ENCODE peak calls at places on chromosomes 7 and 10, in seven cellular contexts. One of them, this sample, is unnamed. For H3K4me1, the result is how much of the 10 kb centered on the place peaks cover.

GRCh38 chr7:120480930-120481329 is 208.0 kb downstream of the KCND2 start:
- DNase-seq in small intestine: no peak
- DNase-seq in mammary epithelial cell: no peak
- DNase-seq in heart left ventricle: no peak
- DNase-seq in CD4-positive, CD25-positive, alpha-beta regulatory T cell: no peak
- DNase-seq in fibroblast of lung: no peak
- DNase-seq in breast epithelium: no peak
- DNase-seq in this sample: no peak

GRCh38 chr10:89332718-89333281 is 5.0 kb downstream of the IFIT3 start:
- DNase-seq in small intestine: peak
- DNase-seq in mammary epithelial cell: no peak
- DNase-seq in heart left ventricle: no peak
- DNase-seq in CD4-positive, CD25-positive, alpha-beta regulatory T cell: peak
- DNase-seq in fibroblast of lung: no peak
- DNase-seq in breast epithelium: no peak
- DNase-seq in this sample: no peak

GRCh38 chr10:30928742-30929141 is 102.9 kb downstream of the ZNF438 start:
- DNase-seq in small intestine: no peak
- DNase-seq in mammary epithelial cell: no peak
- DNase-seq in heart left ventricle: no peak
- DNase-seq in CD4-positive, CD25-positive, alpha-beta regulatory T cell: no peak
- DNase-seq in fibroblast of lung: no peak
- DNase-seq in breast epithelium: no peak
- DNase-seq in this sample: no peak

GRCh38 chr10:127415116-127415515 is 134.0 kb upstream of the NPS start:
- DNase-seq in small intestine: no peak
- DNase-seq in mammary epithelial cell: no peak
- DNase-seq in heart left ventricle: no peak
- DNase-seq in CD4-positive, CD25-positive, alpha-beta regulatory T cell: no peak
- DNase-seq in fibroblast of lung: no peak
- DNase-seq in breast epithelium: no peak
- DNase-seq in this sample: no peak

GRCh38 chr10:77428776-77429395 is 208.7 kb downstream of the KCNMA1 start:
- DNase-seq in small intestine: peak
- DNase-seq in mammary epithelial cell: peak
- DNase-seq in heart left ventricle: no peak
- DNase-seq in CD4-positive, CD25-positive, alpha-beta regulatory T cell: no peak
- DNase-seq in fibroblast of lung: peak
- DNase-seq in breast epithelium: no peak
- DNase-seq in this sample: peak

GRCh38 chr7:2436341-2437104 is 33.1 kb downstream of the CHST12 start:
- DNase-seq in small intestine: no peak
- DNase-seq in mammary epithelial cell: no peak
- DNase-seq in heart left ventricle: no peak
- DNase-seq in CD4-positive, CD25-positive, alpha-beta regulatory T cell: no peak
- DNase-seq in fibroblast of lung: no peak
- DNase-seq in breast epithelium: no peak
- DNase-seq in this sample: no peak

GRCh38 chr10:15430969-15431791 is 60.1 kb upstream of the FAM171A1 start:
- DNase-seq in small intestine: no peak
- DNase-seq in mammary epithelial cell: no peak
- DNase-seq in heart left ventricle: no peak
- DNase-seq in CD4-positive, CD25-positive, alpha-beta regulatory T cell: no peak
- DNase-seq in fibroblast of lung: no peak
- DNase-seq in breast epithelium: no peak
- DNase-seq in this sample: no peak

GRCh38 chr7:47587389-47587788 is 5.5 kb upstream of the TNS3 start:
- DNase-seq in small intestine: no peak
- DNase-seq in mammary epithelial cell: no peak
- DNase-seq in heart left ventricle: no peak
- DNase-seq in CD4-positive, CD25-positive, alpha-beta regulatory T cell: no peak
- DNase-seq in fibroblast of lung: no peak
- DNase-seq in breast epithelium: no peak
- DNase-seq in this sample: no peak

GRCh38 chr7:40964610-40965009 is 738.3 kb downstream of the INHBA start:
- DNase-seq in small intestine: no peak
- DNase-seq in mammary epithelial cell: no peak
- DNase-seq in heart left ventricle: no peak
- DNase-seq in CD4-positive, CD25-positive, alpha-beta regulatory T cell: no peak
- DNase-seq in fibroblast of lung: no peak
- DNase-seq in breast epithelium: no peak
- DNase-seq in this sample: no peak

GRCh38 chr10:57098146-57098545 is 737.1 kb upstream of the ZWINT start:
- DNase-seq in small intestine: no peak
- DNase-seq in mammary epithelial cell: no peak
- DNase-seq in heart left ventricle: no peak
- DNase-seq in CD4-positive, CD25-positive, alpha-beta regulatory T cell: no peak
- DNase-seq in fibroblast of lung: no peak
- DNase-seq in breast epithelium: no peak
- DNase-seq in this sample: no peak

GRCh38 chr7:11328309-11328708 is 354.6 kb downstream of the PHF14 start:
- DNase-seq in small intestine: no peak
- DNase-seq in mammary epithelial cell: no peak
- DNase-seq in heart left ventricle: no peak
- DNase-seq in CD4-positive, CD25-positive, alpha-beta regulatory T cell: no peak
- DNase-seq in fibroblast of lung: peak
- DNase-seq in breast epithelium: no peak
- DNase-seq in this sample: no peak

GRCh38 chr7:40782836-40783235 is 648.0 kb downstream of the SUGCT start:
- DNase-seq in small intestine: no peak
- DNase-seq in mammary epithelial cell: no peak
- DNase-seq in heart left ventricle: no peak
- DNase-seq in CD4-positive, CD25-positive, alpha-beta regulatory T cell: no peak
- DNase-seq in fibroblast of lung: peak
- DNase-seq in breast epithelium: no peak
- DNase-seq in this sample: no peak

GRCh38 chr7:11127988-11128387 is 154.3 kb downstream of the PHF14 start:
- DNase-seq in small intestine: no peak
- DNase-seq in mammary epithelial cell: no peak
- DNase-seq in heart left ventricle: no peak
- DNase-seq in CD4-positive, CD25-positive, alpha-beta regulatory T cell: no peak
- DNase-seq in fibroblast of lung: no peak
- DNase-seq in breast epithelium: no peak
- DNase-seq in this sample: no peak

GRCh38 chr10:30786131-30786530 is 156.6 kb upstream of the LYZL2 start:
- DNase-seq in small intestine: no peak
- DNase-seq in mammary epithelial cell: peak
- DNase-seq in heart left ventricle: no peak
- DNase-seq in CD4-positive, CD25-positive, alpha-beta regulatory T cell: no peak
- DNase-seq in fibroblast of lung: peak
- DNase-seq in breast epithelium: no peak
- DNase-seq in this sample: no peak

GRCh38 chr7:100642534-100642907 is 1.2 kb upstream of the TFR2 start:
- DNase-seq in small intestine: peak
- DNase-seq in mammary epithelial cell: no peak
- DNase-seq in heart left ventricle: no peak
- DNase-seq in CD4-positive, CD25-positive, alpha-beta regulatory T cell: no peak
- DNase-seq in fibroblast of lung: no peak
- DNase-seq in breast epithelium: no peak
- DNase-seq in this sample: no peak

GRCh38 chr10:62625484-62625883 is 179.0 kb upstream of the ADO start:
- DNase-seq in small intestine: no peak
- DNase-seq in mammary epithelial cell: no peak
- DNase-seq in heart left ventricle: no peak
- DNase-seq in CD4-positive, CD25-positive, alpha-beta regulatory T cell: no peak
- DNase-seq in fibroblast of lung: no peak
- DNase-seq in breast epithelium: no peak
- DNase-seq in this sample: no peak

GRCh38 chr10:62627985-62628384 is 176.5 kb upstream of the ADO start:
- DNase-seq in small intestine: no peak
- DNase-seq in mammary epithelial cell: no peak
- DNase-seq in heart left ventricle: no peak
- DNase-seq in CD4-positive, CD25-positive, alpha-beta regulatory T cell: no peak
- DNase-seq in fibroblast of lung: peak
- DNase-seq in breast epithelium: no peak
- DNase-seq in this sample: no peak

GRCh38 chr10:62626096-62626495 is 178.4 kb upstream of the ADO start:
- DNase-seq in small intestine: no peak
- DNase-seq in mammary epithelial cell: no peak
- DNase-seq in heart left ventricle: no peak
- DNase-seq in CD4-positive, CD25-positive, alpha-beta regulatory T cell: no peak
- DNase-seq in fibroblast of lung: no peak
- DNase-seq in breast epithelium: no peak
- DNase-seq in this sample: no peak

GRCh38 chr10:62623223-62623622 is 181.3 kb upstream of the ADO start:
- DNase-seq in small intestine: no peak
- DNase-seq in mammary epithelial cell: no peak
- DNase-seq in heart left ventricle: no peak
- DNase-seq in CD4-positive, CD25-positive, alpha-beta regulatory T cell: no peak
- DNase-seq in fibroblast of lung: no peak
- DNase-seq in breast epithelium: no peak
- DNase-seq in this sample: no peak

GRCh38 chr10:62626817-62627216 is 177.7 kb upstream of the ADO start:
- DNase-seq in small intestine: no peak
- DNase-seq in mammary epithelial cell: peak
- DNase-seq in heart left ventricle: no peak
- DNase-seq in CD4-positive, CD25-positive, alpha-beta regulatory T cell: no peak
- DNase-seq in fibroblast of lung: peak
- DNase-seq in breast epithelium: no peak
- DNase-seq in this sample: no peak
- H3K4me1 ChIP-seq in small intestine: under half
- H3K4me1 ChIP-seq in mammary epithelial cell: under half
- H3K4me1 ChIP-seq in heart left ventricle: under half
- H3K4me1 ChIP-seq in CD4-positive, CD25-positive, alpha-beta regulatory T cell: under half
- H3K4me1 ChIP-seq in fibroblast of lung: under half
- H3K4me1 ChIP-seq in breast epithelium: under half
- H3K4me1 ChIP-seq in this sample: under half

GRCh38 chr10:55058800-55059199 is 257.8 kb upstream of the PCDH15 start:
- DNase-seq in small intestine: no peak
- DNase-seq in mammary epithelial cell: no peak
- DNase-seq in heart left ventricle: no peak
- DNase-seq in CD4-positive, CD25-positive, alpha-beta regulatory T cell: no peak
- DNase-seq in fibroblast of lung: no peak
- DNase-seq in breast epithelium: no peak
- DNase-seq in this sample: no peak
- H3K4me1 ChIP-seq in small intestine: under half
- H3K4me1 ChIP-seq in mammary epithelial cell: under half
- H3K4me1 ChIP-seq in heart left ventricle: under half
- H3K4me1 ChIP-seq in CD4-positive, CD25-positive, alpha-beta regulatory T cell: under half
- H3K4me1 ChIP-seq in fibroblast of lung: under half
- H3K4me1 ChIP-seq in breast epithelium: under half
- H3K4me1 ChIP-seq in this sample: under half

GRCh38 chr7:128060018-128060417 is 28.8 kb upstream of the LRRC4 start:
- DNase-seq in small intestine: no peak
- DNase-seq in mammary epithelial cell: no peak
- DNase-seq in heart left ventricle: no peak
- DNase-seq in CD4-positive, CD25-positive, alpha-beta regulatory T cell: no peak
- DNase-seq in fibroblast of lung: no peak
- DNase-seq in breast epithelium: no peak
- DNase-seq in this sample: no peak
- H3K4me1 ChIP-seq in small intestine: under half
- H3K4me1 ChIP-seq in mammary epithelial cell: under half
- H3K4me1 ChIP-seq in heart left ventricle: under half
- H3K4me1 ChIP-seq in CD4-positive, CD25-positive, alpha-beta regulatory T cell: under half
- H3K4me1 ChIP-seq in fibroblast of lung: under half
- H3K4me1 ChIP-seq in breast epithelium: under half
- H3K4me1 ChIP-seq in this sample: under half

DNA sequence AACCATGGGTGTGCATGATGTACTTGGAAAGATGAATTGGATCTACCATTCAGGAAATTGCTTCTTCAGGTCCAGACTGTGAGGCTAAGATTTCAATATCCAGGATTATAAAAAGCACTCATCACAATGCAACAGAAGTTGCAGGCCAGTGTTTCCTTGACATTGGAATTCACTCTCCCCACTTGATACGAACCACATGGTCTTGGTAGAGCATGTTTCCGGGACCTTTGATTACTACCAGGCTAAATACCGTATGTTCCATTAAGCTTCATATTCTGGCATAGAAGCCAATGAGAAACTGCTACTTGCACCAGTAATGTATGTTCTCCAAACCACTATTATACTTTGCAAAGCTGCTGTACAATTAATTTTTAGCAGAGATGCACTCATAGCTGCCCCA is 8.2 kb downstream of the FRMD4A start:
- DNase-seq in small intestine: no peak
- DNase-seq in mammary epithelial cell: no peak
- DNase-seq in heart left ventricle: no peak
- DNase-seq in CD4-positive, CD25-positive, alpha-beta regulatory T cell: no peak
- DNase-seq in fibroblast of lung: no peak
- DNase-seq in breast epithelium: no peak
- DNase-seq in this sample: no peak
- H3K4me1 ChIP-seq in small intestine: under half
- H3K4me1 ChIP-seq in mammary epithelial cell: under half
- H3K4me1 ChIP-seq in heart left ventricle: under half
- H3K4me1 ChIP-seq in CD4-positive, CD25-positive, alpha-beta regulatory T cell: under half
- H3K4me1 ChIP-seq in fibroblast of lung: under half
- H3K4me1 ChIP-seq in breast epithelium: under half
- H3K4me1 ChIP-seq in this sample: under half

DNA sequence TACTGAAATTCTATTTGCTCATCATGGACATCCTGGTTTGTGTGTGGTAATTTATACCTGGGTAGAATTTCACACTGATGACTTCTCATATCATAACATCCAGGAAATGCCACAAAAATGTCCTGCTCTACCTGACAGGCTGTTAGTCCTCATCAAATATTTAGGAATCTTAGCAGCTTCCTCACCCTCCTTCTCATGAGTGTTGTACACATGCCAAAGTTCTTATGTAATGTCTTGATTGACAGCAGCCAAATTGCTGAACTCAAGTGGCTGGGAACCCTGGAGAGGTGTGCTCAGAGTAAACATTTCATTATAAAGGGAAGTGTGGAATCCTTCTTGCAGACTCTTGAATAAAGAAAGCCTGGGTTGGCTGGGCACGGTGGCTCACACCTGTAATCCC is 8.9 kb downstream of the EEPD1 start:
- DNase-seq in small intestine: no peak
- DNase-seq in mammary epithelial cell: peak
- DNase-seq in heart left ventricle: no peak
- DNase-seq in CD4-positive, CD25-positive, alpha-beta regulatory T cell: no peak
- DNase-seq in fibroblast of lung: peak
- DNase-seq in breast epithelium: no peak
- DNase-seq in this sample: peak
- H3K4me1 ChIP-seq in small intestine: under half
- H3K4me1 ChIP-seq in mammary epithelial cell: under half
- H3K4me1 ChIP-seq in heart left ventricle: half or more
- H3K4me1 ChIP-seq in CD4-positive, CD25-positive, alpha-beta regulatory T cell: under half
- H3K4me1 ChIP-seq in fibroblast of lung: under half
- H3K4me1 ChIP-seq in breast epithelium: under half
- H3K4me1 ChIP-seq in this sample: under half

GRCh38 chr10:11299125-11299524 is 281.5 kb downstream of the CELF2 start:
- DNase-seq in small intestine: no peak
- DNase-seq in mammary epithelial cell: no peak
- DNase-seq in heart left ventricle: no peak
- DNase-seq in CD4-positive, CD25-positive, alpha-beta regulatory T cell: no peak
- DNase-seq in fibroblast of lung: no peak
- DNase-seq in breast epithelium: no peak
- DNase-seq in this sample: no peak
- H3K4me1 ChIP-seq in small intestine: under half
- H3K4me1 ChIP-seq in mammary epithelial cell: under half
- H3K4me1 ChIP-seq in heart left ventricle: under half
- H3K4me1 ChIP-seq in CD4-positive, CD25-positive, alpha-beta regulatory T cell: under half
- H3K4me1 ChIP-seq in fibroblast of lung: under half
- H3K4me1 ChIP-seq in breast epithelium: under half
- H3K4me1 ChIP-seq in this sample: under half

GRCh38 chr10:5970527-5970926 is 6.8 kb downstream of the IL15RA start:
- DNase-seq in small intestine: no peak
- DNase-seq in mammary epithelial cell: no peak
- DNase-seq in heart left ventricle: no peak
- DNase-seq in CD4-positive, CD25-positive, alpha-beta regulatory T cell: no peak
- DNase-seq in fibroblast of lung: no peak
- DNase-seq in breast epithelium: peak
- DNase-seq in this sample: no peak
- H3K4me1 ChIP-seq in small intestine: under half
- H3K4me1 ChIP-seq in mammary epithelial cell: under half
- H3K4me1 ChIP-seq in heart left ventricle: under half
- H3K4me1 ChIP-seq in CD4-positive, CD25-positive, alpha-beta regulatory T cell: under half
- H3K4me1 ChIP-seq in fibroblast of lung: under half
- H3K4me1 ChIP-seq in breast epithelium: under half
- H3K4me1 ChIP-seq in this sample: under half